ENCODE peak calls at places on chromosome 13, in nine cellular contexts. Q is Daoy, I is Caki2, X is AG04450, Y is ACHN, R is tibial nerve, T is bronchial epithelial cell, F is GM23248, W is cardiac fibroblast. O is an unnamed sample.

GRCh38 chr13:77859450-77859849 is 59.2 kb downstream of the EDNRB start:
- DNase-seq in W (peak), T (no peak), Y (no peak), R (no peak), F (peak), I (no peak), X (peak), Q (peak), O (no peak)

GRCh38 chr13:79658333-79658975 is 177.5 kb downstream of the NDFIP2 start:
- DNase-seq in Y (no peak), F (no peak), I (no peak), W (no peak), Q (no peak), T (no peak), R (no peak), X (no peak), O (no peak)

GRCh38 chr13:98970293-98970692 is 7.6 kb downstream of the DOCK9 start:
- DNase-seq in R (no peak), T (no peak), I (no peak), Y (no peak), Q (no peak), F (no peak), W (no peak), X (no peak), O (no peak)

GRCh38 chr13:45206340-45206739 is 5.5 kb upstream of the KCTD4 start:
- DNase-seq in T (peak), Q (peak), W (peak), X (peak), R (no peak), I (peak), Y (peak), F (peak), O (peak)

GRCh38 chr13:90562388-90562787 is 785.1 kb upstream of the MIR17HG start:
- DNase-seq in F (no peak), X (no peak), T (no peak), Y (no peak), W (no peak), I (no peak), Q (no peak), R (no peak), O (no peak)

GRCh38 chr13:30053904-30054303 is 203.5 kb upstream of the UBL3 start:
- DNase-seq in Q (no peak), W (no peak), Y (no peak), X (no peak), T (no peak), R (no peak), F (no peak), I (no peak), O (no peak)

GRCh38 chr13:101289764-101290163 is 126.5 kb downstream of the NALCN start:
- DNase-seq in F (peak), R (no peak), Q (peak), I (peak), Y (peak), W (peak), T (peak), X (peak), O (no peak)

GRCh38 chr13:109740121-109740520 is 46.3 kb downstream of the IRS2 start:
- DNase-seq in X (no peak), R (no peak), I (no peak), T (no peak), Y (no peak), F (no peak), W (no peak), Q (no peak), O (no peak)

GRCh38 chr13:44068737-44069136 is 189.0 kb downstream of the LACC1 start:
- DNase-seq in W (peak), R (no peak), Y (peak), T (peak), I (peak), Q (peak), X (peak), F (peak), O (peak)

GRCh38 chr13:71704650-71705049 is 162.4 kb downstream of the DACH1 start:
- DNase-seq in Y (no peak), T (no peak), F (no peak), R (no peak), Q (no peak), I (no peak), W (peak), X (no peak), O (no peak)

GRCh38 chr13:112583592-112584277 is 4.2 kb downstream of the TUBGCP3 start:
- DNase-seq in I (no peak), Q (no peak), T (no peak), F (no peak), W (no peak), R (no peak), X (no peak), Y (no peak), O (no peak)

O was measured in kidney glomerular epithelial cell.